ENCODE peak calls at places on chromosomes 2 and 18, in eight cellular contexts. U is left lung, H is endothelial cell of umbilical vein, I is H9, Y is right atrium auricular region, T is heart left ventricle, R is left ventricle myocardium inferior, X is stomach. S is an unnamed sample.

GRCh38 chr18:63161032-63161727 is 158.4 kb downstream of the BCL2 start:
- DNase-seq in I (no peak), U (no peak), Y (no peak), X (no peak), H (no peak), R (no peak), T (no peak), S (no peak)

GRCh38 chr2:102446936-102447335 is 24.0 kb downstream of the IL18RAP start:
- DNase-seq in U (peak; percentile 44), Y (no peak), R (no peak), T (no peak), H (no peak), I (no peak), X (no peak), S (no peak)

GRCh38 chr2:219605607-219605954 is 7.9 kb downstream of the STK11IP start:
- DNase-seq in T (no peak), I (no peak), U (no peak), Y (no peak), H (no peak), X (no peak), R (no peak), S (no peak)

GRCh38 chr2:69559696-69560482 is 83.7 kb downstream of the AAK1 start:
- DNase-seq in T (no peak), U (no peak), I (peak; percentile 51), X (no peak), Y (no peak), H (peak; percentile 69), R (no peak), S (no peak)

GRCh38 chr2:218999881-219000568 is 6.8 kb upstream of the CRYBA2 start:
- DNase-seq in Y (no peak), T (no peak), I (peak; percentile 79), X (no peak), R (no peak), H (no peak), U (no peak), S (no peak)

GRCh38 chr2:41482659-41483058 is 565.2 kb upstream of the PKDCC start:
- DNase-seq in X (no peak), U (no peak), H (no peak), I (no peak), T (no peak), R (no peak), Y (no peak), S (no peak)

GRCh38 chr2:54966165-54966819 is 84.0 kb downstream of the RTN4 start:
- DNase-seq in I (no peak), R (no peak), H (peak; percentile 47), T (no peak), Y (no peak), X (no peak), U (no peak), S (no peak)

GRCh38 chr2:55598056-55598795 is 19.2 kb downstream of the PPP4R3B start:
- DNase-seq in U (no peak), X (no peak), Y (no peak), T (no peak), I (no peak), R (no peak), H (no peak), S (no peak)

GRCh38 chr2:37211939-37212338 is 15.6 kb downstream of the CEBPZOS start:
- DNase-seq in X (no peak), H (no peak), I (no peak), R (no peak), U (no peak), Y (no peak), T (no peak), S (no peak)

GRCh38 chr2:24492283-24493272 is 1.5 kb downstream of the NCOA1 start:
- DNase-seq in I (no peak), U (no peak), R (no peak), Y (no peak), H (peak; percentile 22), X (no peak), T (no peak), S (no peak)

GRCh38 chr18:26052497-26052896 is 37.9 kb downstream of the SS18 start:
- DNase-seq in Y (no peak), T (no peak), I (no peak), X (no peak), R (no peak), H (no peak), U (no peak), S (no peak)

GRCh38 chr18:23207191-23207955 is 72.1 kb downstream of the CABLES1 start:
- DNase-seq in I (peak; percentile 45), R (no peak), T (no peak), Y (no peak), U (no peak), H (peak; percentile 20), X (peak; percentile 30), S (no peak)
- TF ChIP-seq CTCF in I (peak; percentile 90), R (no peak), T (peak; percentile 12), Y (peak; percentile 14), U (no peak), H (peak; percentile 39), X (no peak), S (no peak)

DNA sequence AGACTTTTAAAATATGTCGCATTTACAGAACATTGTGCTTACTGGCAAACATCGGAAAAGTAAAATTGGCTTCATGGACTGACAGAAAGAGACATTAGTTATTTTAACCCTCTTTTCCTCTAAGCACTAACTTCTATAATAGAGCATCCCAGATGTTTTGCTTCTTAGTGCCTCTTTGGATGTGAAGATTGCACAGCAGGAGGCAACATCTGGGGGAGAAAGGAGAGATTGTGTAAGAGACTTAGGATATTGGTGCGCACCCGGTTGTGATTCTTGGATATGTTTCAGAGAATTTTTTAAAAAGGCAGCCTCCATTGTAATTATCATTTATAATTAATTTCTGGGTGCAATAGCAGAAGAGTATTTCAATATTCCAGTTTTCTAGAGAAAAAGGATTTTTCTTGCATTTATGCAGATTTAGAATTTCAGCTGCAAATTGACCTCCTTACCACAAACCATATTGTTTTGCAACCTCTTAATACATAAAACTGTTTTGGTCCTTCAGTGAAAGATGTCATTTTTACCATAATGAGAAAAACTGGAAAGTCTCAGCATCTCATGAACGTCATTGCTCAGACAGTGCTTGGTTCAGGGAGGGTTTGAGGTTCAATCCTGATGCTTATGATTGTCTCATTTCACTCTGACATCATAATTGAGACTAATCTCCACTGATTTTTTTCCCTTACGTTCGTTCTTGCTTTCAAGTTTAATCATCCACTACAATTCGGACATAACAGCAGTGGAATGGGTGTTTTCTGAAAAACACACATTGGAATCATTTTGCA is 404.3 kb downstream of the ZNF521 start:
- DNase-seq in U (no peak), R (no peak), H (no peak), T (no peak), Y (no peak), X (no peak), I (no peak), S (no peak)
- H3K27ac ChIP-seq in U (no peak overlapping the region), R (peak overlapping the region; percentile 30), H (no peak overlapping the region), T (no peak overlapping the region), Y (no peak overlapping the region), X (no peak overlapping the region), I (no peak overlapping the region), S (no peak overlapping the region)

GRCh38 chr2:239569401-239570090 is 168.7 kb upstream of the HDAC4 start:
- DNase-seq in R (no peak), X (no peak), Y (no peak), I (no peak), H (no peak), U (peak; percentile 45), T (no peak), S (no peak)

GRCh38 chr2:239570216-239570925 is 169.6 kb upstream of the HDAC4 start:
- DNase-seq in T (no peak), I (no peak), R (no peak), X (no peak), Y (no peak), H (no peak), U (peak; percentile 27), S (no peak)

GRCh38 chr2:239566995-239567580 is 166.3 kb upstream of the HDAC4 start:
- DNase-seq in T (no peak), Y (no peak), I (no peak), H (no peak), U (peak; percentile 13), R (no peak), X (no peak), S (no peak)

GRCh38 chr2:239566162-239566994 is 165.6 kb upstream of the HDAC4 start:
- DNase-seq in U (no peak), R (no peak), X (no peak), H (no peak), T (no peak), I (no peak), Y (no peak), S (no peak)

GRCh38 chr2:239567786-239568185 is 167.0 kb upstream of the HDAC4 start:
- DNase-seq in H (no peak), X (no peak), I (no peak), U (peak; percentile 45), Y (no peak), T (no peak), R (no peak), S (no peak)
- H3K27me3 ChIP-seq in H (no peaks in the 10 kb centered on the region), X (peaks cover 64% of the 10 kb centered on the region), I (no peaks in the 10 kb centered on the region), U (no peaks in the 10 kb centered on the region), Y (no peaks in the 10 kb centered on the region), T (no peaks in the 10 kb centered on the region), R (peaks cover 93% of the 10 kb centered on the region), S (no peaks in the 10 kb centered on the region)

GRCh38 chr2:238686223-238686622 is 161.7 kb upstream of the TWIST2 start:
- DNase-seq in U (no peak), I (no peak), Y (no peak), T (no peak), X (no peak), R (no peak), H (no peak), S (no peak)

GRCh38 chr2:238685327-238685709 is 162.6 kb upstream of the TWIST2 start:
- DNase-seq in I (no peak), X (no peak), T (no peak), Y (no peak), H (no peak), R (no peak), U (no peak), S (no peak)

GRCh38 chr2:238684362-238685326 is 163.2 kb upstream of the TWIST2 start:
- DNase-seq in Y (peak; percentile 83), H (peak; percentile 16), T (no peak), U (no peak), X (no peak), R (no peak), I (no peak), S (no peak)

GRCh38 chr2:238688197-238689153 is 159.4 kb upstream of the TWIST2 start:
- DNase-seq in I (no peak), X (no peak), R (no peak), Y (no peak), T (no peak), U (no peak), H (no peak), S (no peak)

DNA sequence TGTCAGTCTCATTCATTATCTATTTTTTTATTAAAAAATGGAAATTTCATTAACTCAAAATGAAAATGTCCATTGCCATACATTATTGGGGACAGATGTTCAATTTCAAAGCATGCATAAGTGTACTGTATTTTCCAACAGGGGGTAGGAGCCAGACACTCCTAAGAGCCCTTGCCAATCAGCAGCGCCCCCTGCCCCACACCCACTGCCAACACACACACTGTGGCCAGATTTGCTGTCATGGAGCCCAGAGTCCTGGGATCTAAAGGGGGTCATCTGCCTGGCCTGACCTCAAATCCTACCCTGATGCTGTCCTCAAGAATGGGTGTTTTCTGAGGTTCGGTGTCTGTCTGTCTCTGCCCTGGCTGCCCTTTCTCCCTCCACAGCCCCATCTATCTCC is 162.2 kb upstream of the TWIST2 start:
- DNase-seq in T (no peak), Y (no peak), X (no peak), R (no peak), U (no peak), I (no peak), H (no peak), S (no peak)
- TF ChIP-seq CTCF in T (no peak), Y (no peak), X (no peak), R (no peak), U (no peak), I (peak; percentile 67), H (no peak), S (no peak)